ENCODE peak calls at places on chromosomes 3 and 15, in nine cellular contexts. One of them, this sample, is unnamed.

GRCh38 chr15:57327985-57328471 is 48.3 kb upstream of the CGNL1 start:
- DNase-seq in right cardiac atrium: peak
- DNase-seq in choroid plexus epithelial cell: peak
- DNase-seq in SHP77 treated with DMSO at 0.1 percent for 48 hours: no peak
- DNase-seq in neuronal stem cell: no peak
- DNase-seq in IMR-90: peak
- DNase-seq in MCF 10A: no peak
- DNase-seq in RCC 7860: peak
- DNase-seq in WERI-Rb-1: no peak
- DNase-seq in this sample: peak

GRCh38 chr3:181313379-181313778 is 323.8 kb upstream of the DNAJC19 start:
- DNase-seq in right cardiac atrium: no peak
- DNase-seq in choroid plexus epithelial cell: no peak
- DNase-seq in SHP77 treated with DMSO at 0.1 percent for 48 hours: no peak
- DNase-seq in neuronal stem cell: no peak
- DNase-seq in IMR-90: no peak
- DNase-seq in MCF 10A: no peak
- DNase-seq in RCC 7860: no peak
- DNase-seq in WERI-Rb-1: peak
- DNase-seq in this sample: no peak

GRCh38 chr15:36175781-36176211 is 403.6 kb upstream of the CDIN1 start:
- DNase-seq in right cardiac atrium: no peak
- DNase-seq in choroid plexus epithelial cell: no peak
- DNase-seq in SHP77 treated with DMSO at 0.1 percent for 48 hours: no peak
- DNase-seq in neuronal stem cell: no peak
- DNase-seq in IMR-90: no peak
- DNase-seq in MCF 10A: no peak
- DNase-seq in RCC 7860: no peak
- DNase-seq in WERI-Rb-1: no peak
- DNase-seq in this sample: no peak

GRCh38 chr3:31041161-31041978 is 146.9 kb upstream of the GADL1 start:
- DNase-seq in right cardiac atrium: no peak
- DNase-seq in choroid plexus epithelial cell: peak
- DNase-seq in SHP77 treated with DMSO at 0.1 percent for 48 hours: no peak
- DNase-seq in neuronal stem cell: peak
- DNase-seq in IMR-90: peak
- DNase-seq in MCF 10A: peak
- DNase-seq in RCC 7860: peak
- DNase-seq in WERI-Rb-1: no peak
- DNase-seq in this sample: peak

GRCh38 chr15:30963681-30964080 is 27.7 kb downstream of the MTMR10 start:
- DNase-seq in right cardiac atrium: no peak
- DNase-seq in choroid plexus epithelial cell: no peak
- DNase-seq in SHP77 treated with DMSO at 0.1 percent for 48 hours: no peak
- DNase-seq in neuronal stem cell: no peak
- DNase-seq in IMR-90: no peak
- DNase-seq in MCF 10A: no peak
- DNase-seq in RCC 7860: no peak
- DNase-seq in WERI-Rb-1: no peak
- DNase-seq in this sample: no peak

GRCh38 chr15:23072633-23073032 is 33.3 kb upstream of the TUBGCP5 start:
- DNase-seq in right cardiac atrium: no peak
- DNase-seq in choroid plexus epithelial cell: no peak
- DNase-seq in SHP77 treated with DMSO at 0.1 percent for 48 hours: no peak
- DNase-seq in neuronal stem cell: no peak
- DNase-seq in IMR-90: no peak
- DNase-seq in MCF 10A: peak
- DNase-seq in RCC 7860: no peak
- DNase-seq in WERI-Rb-1: no peak
- DNase-seq in this sample: no peak

GRCh38 chr15:99704444-99704838 is 28.8 kb downstream of the LYSMD4 start:
- DNase-seq in right cardiac atrium: no peak
- DNase-seq in choroid plexus epithelial cell: peak
- DNase-seq in SHP77 treated with DMSO at 0.1 percent for 48 hours: peak
- DNase-seq in neuronal stem cell: peak
- DNase-seq in IMR-90: peak
- DNase-seq in MCF 10A: peak
- DNase-seq in RCC 7860: peak
- DNase-seq in WERI-Rb-1: no peak
- DNase-seq in this sample: peak

GRCh38 chr3:64530434-64531049 is 157.3 kb downstream of the ADAMTS9 start:
- DNase-seq in right cardiac atrium: peak
- DNase-seq in choroid plexus epithelial cell: peak
- DNase-seq in SHP77 treated with DMSO at 0.1 percent for 48 hours: no peak
- DNase-seq in neuronal stem cell: peak
- DNase-seq in IMR-90: peak
- DNase-seq in MCF 10A: peak
- DNase-seq in RCC 7860: no peak
- DNase-seq in WERI-Rb-1: peak
- DNase-seq in this sample: peak

GRCh38 chr3:98793971-98794370 is 30.8 kb downstream of the ST3GAL6 start:
- DNase-seq in right cardiac atrium: no peak
- DNase-seq in choroid plexus epithelial cell: no peak
- DNase-seq in SHP77 treated with DMSO at 0.1 percent for 48 hours: no peak
- DNase-seq in neuronal stem cell: no peak
- DNase-seq in IMR-90: no peak
- DNase-seq in MCF 10A: no peak
- DNase-seq in RCC 7860: no peak
- DNase-seq in WERI-Rb-1: no peak
- DNase-seq in this sample: no peak

GRCh38 chr3:4976109-4976508 is 3.1 kb upstream of the BHLHE40 start:
- DNase-seq in right cardiac atrium: peak
- DNase-seq in choroid plexus epithelial cell: peak
- DNase-seq in SHP77 treated with DMSO at 0.1 percent for 48 hours: peak
- DNase-seq in neuronal stem cell: no peak
- DNase-seq in IMR-90: peak
- DNase-seq in MCF 10A: peak
- DNase-seq in RCC 7860: peak
- DNase-seq in WERI-Rb-1: peak
- DNase-seq in this sample: peak

GRCh38 chr3:71584216-71585061 is 911 bp upstream of the FOXP1 start:
- DNase-seq in right cardiac atrium: peak
- DNase-seq in choroid plexus epithelial cell: peak
- DNase-seq in SHP77 treated with DMSO at 0.1 percent for 48 hours: no peak
- DNase-seq in neuronal stem cell: peak
- DNase-seq in IMR-90: peak
- DNase-seq in MCF 10A: peak
- DNase-seq in RCC 7860: peak
- DNase-seq in WERI-Rb-1: no peak
- DNase-seq in this sample: no peak

GRCh38 chr3:172280406-172281051 is 167.7 kb downstream of the GHSR start:
- DNase-seq in right cardiac atrium: no peak
- DNase-seq in choroid plexus epithelial cell: peak
- DNase-seq in SHP77 treated with DMSO at 0.1 percent for 48 hours: no peak
- DNase-seq in neuronal stem cell: no peak
- DNase-seq in IMR-90: peak
- DNase-seq in MCF 10A: no peak
- DNase-seq in RCC 7860: peak
- DNase-seq in WERI-Rb-1: no peak
- DNase-seq in this sample: peak

GRCh38 chr3:75396316-75396802 is 267.8 kb upstream of the FRG2C start:
- DNase-seq in right cardiac atrium: no peak
- DNase-seq in choroid plexus epithelial cell: no peak
- DNase-seq in SHP77 treated with DMSO at 0.1 percent for 48 hours: no peak
- DNase-seq in neuronal stem cell: no peak
- DNase-seq in IMR-90: no peak
- DNase-seq in MCF 10A: no peak
- DNase-seq in RCC 7860: no peak
- DNase-seq in WERI-Rb-1: no peak
- DNase-seq in this sample: no peak

GRCh38 chr3:111072016-111072891 is 638 bp downstream of the NECTIN3 start:
- DNase-seq in right cardiac atrium: peak
- DNase-seq in choroid plexus epithelial cell: peak
- DNase-seq in SHP77 treated with DMSO at 0.1 percent for 48 hours: no peak
- DNase-seq in neuronal stem cell: no peak
- DNase-seq in IMR-90: peak
- DNase-seq in MCF 10A: peak
- DNase-seq in RCC 7860: no peak
- DNase-seq in WERI-Rb-1: peak
- DNase-seq in this sample: peak

GRCh38 chr15:48802867-48803266 is 8.0 kb downstream of the CEP152 start:
- DNase-seq in right cardiac atrium: no peak
- DNase-seq in choroid plexus epithelial cell: peak
- DNase-seq in SHP77 treated with DMSO at 0.1 percent for 48 hours: no peak
- DNase-seq in neuronal stem cell: no peak
- DNase-seq in IMR-90: peak
- DNase-seq in MCF 10A: peak
- DNase-seq in RCC 7860: peak
- DNase-seq in WERI-Rb-1: peak
- DNase-seq in this sample: peak

GRCh38 chr15:37362414-37362813 is 262.1 kb upstream of the MEIS2 start:
- DNase-seq in right cardiac atrium: no peak
- DNase-seq in choroid plexus epithelial cell: no peak
- DNase-seq in SHP77 treated with DMSO at 0.1 percent for 48 hours: no peak
- DNase-seq in neuronal stem cell: no peak
- DNase-seq in IMR-90: no peak
- DNase-seq in MCF 10A: no peak
- DNase-seq in RCC 7860: no peak
- DNase-seq in WERI-Rb-1: no peak
- DNase-seq in this sample: no peak

GRCh38 chr15:81085213-81085612 is 48.9 kb upstream of the CFAP161 start:
- DNase-seq in right cardiac atrium: no peak
- DNase-seq in choroid plexus epithelial cell: no peak
- DNase-seq in SHP77 treated with DMSO at 0.1 percent for 48 hours: no peak
- DNase-seq in neuronal stem cell: no peak
- DNase-seq in IMR-90: no peak
- DNase-seq in MCF 10A: no peak
- DNase-seq in RCC 7860: no peak
- DNase-seq in WERI-Rb-1: no peak
- DNase-seq in this sample: no peak

GRCh38 chr3:127712881-127713771 is 40.4 kb downstream of the ABTB1 start:
- DNase-seq in right cardiac atrium: peak
- DNase-seq in choroid plexus epithelial cell: no peak
- DNase-seq in SHP77 treated with DMSO at 0.1 percent for 48 hours: no peak
- DNase-seq in neuronal stem cell: no peak
- DNase-seq in IMR-90: no peak
- DNase-seq in MCF 10A: no peak
- DNase-seq in RCC 7860: no peak
- DNase-seq in WERI-Rb-1: no peak
- DNase-seq in this sample: no peak

GRCh38 chr15:89408512-89409183 is 74.0 kb upstream of the POLG start:
- DNase-seq in right cardiac atrium: no peak
- DNase-seq in choroid plexus epithelial cell: peak
- DNase-seq in SHP77 treated with DMSO at 0.1 percent for 48 hours: no peak
- DNase-seq in neuronal stem cell: no peak
- DNase-seq in IMR-90: peak
- DNase-seq in MCF 10A: no peak
- DNase-seq in RCC 7860: no peak
- DNase-seq in WERI-Rb-1: no peak
- DNase-seq in this sample: no peak

GRCh38 chr15:55907797-55908196 is 85.6 kb downstream of the NEDD4 start:
- DNase-seq in right cardiac atrium: no peak
- DNase-seq in choroid plexus epithelial cell: peak
- DNase-seq in SHP77 treated with DMSO at 0.1 percent for 48 hours: no peak
- DNase-seq in neuronal stem cell: no peak
- DNase-seq in IMR-90: peak
- DNase-seq in MCF 10A: peak
- DNase-seq in RCC 7860: peak
- DNase-seq in WERI-Rb-1: no peak
- DNase-seq in this sample: peak

This sample was measured in HCEC 1CT.